ENCODE peak calls at places on chromosome 22, in five cellular contexts. One of them, this sample, is unnamed.

GRCh38 chr22:39343259-39344045 is 6.3 kb upstream of the SYNGR1 start:
- DNase-seq in endothelial cell of umbilical vein: peak
- DNase-seq in A549: peak
- DNase-seq in SK-N-SH: peak
- DNase-seq in WTC11: peak
- DNase-seq in this sample: peak

GRCh38 chr22:36541831-36542391 is 12.9 kb upstream of the EIF3D start:
- DNase-seq in SK-N-SH: no peak
- DNase-seq in WTC11: no peak
- DNase-seq in A549: peak
- DNase-seq in endothelial cell of umbilical vein: peak
- DNase-seq in this sample: no peak

GRCh38 chr22:38203090-38203810 is 1.5 kb downstream of the MAFF start:
- DNase-seq in endothelial cell of umbilical vein: peak
- DNase-seq in SK-N-SH: peak
- DNase-seq in WTC11: peak
- DNase-seq in A549: no peak
- DNase-seq in this sample: no peak

GRCh38 chr22:42371112-42371900 is 60.9 kb downstream of the NFAM1 start:
- DNase-seq in A549: no peak
- DNase-seq in WTC11: no peak
- DNase-seq in SK-N-SH: no peak
- DNase-seq in endothelial cell of umbilical vein: no peak
- DNase-seq in this sample: no peak

GRCh38 chr22:42294034-42294985 is 23.9 kb upstream of the TCF20 start:
- DNase-seq in WTC11: peak
- DNase-seq in endothelial cell of umbilical vein: peak
- DNase-seq in SK-N-SH: no peak
- DNase-seq in A549: no peak
- DNase-seq in this sample: peak

GRCh38 chr22:21074092-21074715 is 28.5 kb downstream of the LRRC74B start:
- DNase-seq in SK-N-SH: no peak
- DNase-seq in A549: peak
- DNase-seq in endothelial cell of umbilical vein: no peak
- DNase-seq in WTC11: no peak
- DNase-seq in this sample: no peak

GRCh38 chr22:37162221-37163095 is 12.7 kb upstream of the IL2RB start:
- DNase-seq in endothelial cell of umbilical vein: no peak
- DNase-seq in SK-N-SH: no peak
- DNase-seq in A549: no peak
- DNase-seq in WTC11: no peak
- DNase-seq in this sample: no peak

GRCh38 chr22:39219071-39220050 is 25.4 kb downstream of the PDGFB start:
- DNase-seq in A549: no peak
- DNase-seq in endothelial cell of umbilical vein: no peak
- DNase-seq in WTC11: no peak
- DNase-seq in SK-N-SH: no peak
- DNase-seq in this sample: peak

GRCh38 chr22:35837328-35837727 is 119.7 kb downstream of the APOL5 start:
- DNase-seq in A549: no peak
- DNase-seq in endothelial cell of umbilical vein: peak
- DNase-seq in SK-N-SH: no peak
- DNase-seq in WTC11: no peak
- DNase-seq in this sample: no peak

GRCh38 chr22:20579273-20580120 is 72.1 kb downstream of the MED15 start:
- DNase-seq in WTC11: no peak
- DNase-seq in A549: no peak
- DNase-seq in SK-N-SH: no peak
- DNase-seq in endothelial cell of umbilical vein: no peak
- DNase-seq in this sample: no peak

GRCh38 chr22:17792289-17792688 is 18.0 kb upstream of the BID start:
- DNase-seq in WTC11: peak
- DNase-seq in endothelial cell of umbilical vein: no peak
- DNase-seq in A549: no peak
- DNase-seq in SK-N-SH: no peak
- DNase-seq in this sample: peak

GRCh38 chr22:43832393-43833265 is 20.5 kb upstream of the EFCAB6 start:
- DNase-seq in endothelial cell of umbilical vein: no peak
- DNase-seq in WTC11: no peak
- DNase-seq in SK-N-SH: no peak
- DNase-seq in A549: no peak
- DNase-seq in this sample: no peak

GRCh38 chr22:17754233-17754925 is 19.9 kb downstream of the BID start:
- DNase-seq in A549: no peak
- DNase-seq in SK-N-SH: no peak
- DNase-seq in WTC11: peak
- DNase-seq in endothelial cell of umbilical vein: no peak
- DNase-seq in this sample: no peak

GRCh38 chr22:41563051-41563711 is 2.4 kb downstream of the CSDC2 start:
- DNase-seq in WTC11: no peak
- DNase-seq in endothelial cell of umbilical vein: peak
- DNase-seq in A549: peak
- DNase-seq in SK-N-SH: no peak
- DNase-seq in this sample: no peak

GRCh38 chr22:38674888-38675287 is 6.9 kb upstream of the TOMM22 start:
- DNase-seq in WTC11: no peak
- DNase-seq in SK-N-SH: no peak
- DNase-seq in A549: no peak
- DNase-seq in endothelial cell of umbilical vein: no peak
- DNase-seq in this sample: no peak

GRCh38 chr22:37137131-37137530 is 12.6 kb downstream of the IL2RB start:
- DNase-seq in WTC11: no peak
- DNase-seq in A549: no peak
- DNase-seq in SK-N-SH: no peak
- DNase-seq in endothelial cell of umbilical vein: no peak
- DNase-seq in this sample: no peak

GRCh38 chr22:19896665-19897355 is 42.1 kb upstream of the GNB1L start:
- DNase-seq in endothelial cell of umbilical vein: no peak
- DNase-seq in WTC11: no peak
- DNase-seq in A549: no peak
- DNase-seq in SK-N-SH: peak
- DNase-seq in this sample: no peak

GRCh38 chr22:44351685-44352377 is 39.1 kb upstream of the SHISAL1 start:
- DNase-seq in endothelial cell of umbilical vein: peak
- DNase-seq in WTC11: no peak
- DNase-seq in A549: peak
- DNase-seq in SK-N-SH: peak
- DNase-seq in this sample: peak

GRCh38 chr22:38079804-38080203 is 4.2 kb downstream of the SLC16A8 start:
- DNase-seq in A549: no peak
- DNase-seq in SK-N-SH: no peak
- DNase-seq in endothelial cell of umbilical vein: no peak
- DNase-seq in WTC11: no peak
- DNase-seq in this sample: no peak

GRCh38 chr22:38202437-38203089 is 769 bp downstream of the MAFF start:
- DNase-seq in SK-N-SH: peak
- DNase-seq in endothelial cell of umbilical vein: peak
- DNase-seq in WTC11: peak
- DNase-seq in A549: no peak
- DNase-seq in this sample: peak

GRCh38 chr22:19770349-19771220 is 10.0 kb downstream of the TBX1 start:
- DNase-seq in SK-N-SH: no peak
- DNase-seq in endothelial cell of umbilical vein: no peak
- DNase-seq in WTC11: peak
- DNase-seq in A549: no peak
- DNase-seq in this sample: no peak

GRCh38 chr22:27726726-27727449 is 74.7 kb downstream of the MN1 start:
- DNase-seq in endothelial cell of umbilical vein: peak
- DNase-seq in SK-N-SH: no peak
- DNase-seq in A549: peak
- DNase-seq in WTC11: no peak
- DNase-seq in this sample: no peak

GRCh38 chr22:42282252-42282942 is 11.9 kb upstream of the TCF20 start:
- DNase-seq in endothelial cell of umbilical vein: no peak
- DNase-seq in WTC11: no peak
- DNase-seq in SK-N-SH: no peak
- DNase-seq in A549: no peak
- DNase-seq in this sample: no peak

GRCh38 chr22:49349181-49349835 is 478.4 kb downstream of the BRD1 start:
- DNase-seq in WTC11: peak
- DNase-seq in endothelial cell of umbilical vein: no peak
- DNase-seq in A549: no peak
- DNase-seq in SK-N-SH: no peak
- DNase-seq in this sample: no peak

GRCh38 chr22:49349841-49350381 is 477.8 kb downstream of the BRD1 start:
- DNase-seq in A549: no peak
- DNase-seq in endothelial cell of umbilical vein: no peak
- DNase-seq in WTC11: peak
- DNase-seq in SK-N-SH: no peak
- DNase-seq in this sample: no peak

GRCh38 chr22:49348631-49349030 is 479.0 kb downstream of the BRD1 start:
- DNase-seq in WTC11: peak
- DNase-seq in SK-N-SH: no peak
- DNase-seq in endothelial cell of umbilical vein: no peak
- DNase-seq in A549: no peak
- DNase-seq in this sample: no peak

GRCh38 chr22:49345896-49346295 is 481.8 kb downstream of the BRD1 start:
- DNase-seq in A549: no peak
- DNase-seq in SK-N-SH: no peak
- DNase-seq in endothelial cell of umbilical vein: no peak
- DNase-seq in WTC11: peak
- DNase-seq in this sample: no peak

GRCh38 chr22:49347376-49347775 is 480.3 kb downstream of the BRD1 start:
- DNase-seq in WTC11: peak
- DNase-seq in SK-N-SH: no peak
- DNase-seq in endothelial cell of umbilical vein: no peak
- DNase-seq in A549: no peak
- DNase-seq in this sample: no peak
- TF ChIP-seq MAX in WTC11: no peak
- TF ChIP-seq MAX in SK-N-SH: no peak
- TF ChIP-seq MAX in endothelial cell of umbilical vein: no peak
- TF ChIP-seq MAX in A549: no peak
- TF ChIP-seq MAX in this sample: no peak

GRCh38 chr22:30903876-30904460 is 64.6 kb downstream of the MORC2 start:
- DNase-seq in WTC11: no peak
- DNase-seq in SK-N-SH: no peak
- DNase-seq in A549: no peak
- DNase-seq in endothelial cell of umbilical vein: no peak
- DNase-seq in this sample: no peak
- TF ChIP-seq MAX in WTC11: no peak
- TF ChIP-seq MAX in SK-N-SH: no peak
- TF ChIP-seq MAX in A549: no peak
- TF ChIP-seq MAX in endothelial cell of umbilical vein: no peak
- TF ChIP-seq MAX in this sample: no peak

GRCh38 chr22:24185001-24185500 is 3.8 kb downstream of the SUSD2 start:
- DNase-seq in A549: no peak
- DNase-seq in endothelial cell of umbilical vein: no peak
- DNase-seq in WTC11: no peak
- DNase-seq in SK-N-SH: peak
- DNase-seq in this sample: no peak

GRCh38 chr22:24186892-24187670 is 5.8 kb downstream of the SUSD2 start:
- DNase-seq in WTC11: no peak
- DNase-seq in SK-N-SH: peak
- DNase-seq in endothelial cell of umbilical vein: no peak
- DNase-seq in A549: no peak
- DNase-seq in this sample: no peak

GRCh38 chr22:24187731-24188644 is 6.7 kb downstream of the SUSD2 start:
- DNase-seq in WTC11: no peak
- DNase-seq in A549: no peak
- DNase-seq in endothelial cell of umbilical vein: no peak
- DNase-seq in SK-N-SH: peak
- DNase-seq in this sample: no peak

GRCh38 chr22:24185501-24186351 is 4.4 kb downstream of the SUSD2 start:
- DNase-seq in endothelial cell of umbilical vein: no peak
- DNase-seq in WTC11: no peak
- DNase-seq in A549: no peak
- DNase-seq in SK-N-SH: peak
- DNase-seq in this sample: no peak

GRCh38 chr22:24186352-24186740 is 5.1 kb downstream of the SUSD2 start:
- DNase-seq in endothelial cell of umbilical vein: no peak
- DNase-seq in WTC11: no peak
- DNase-seq in SK-N-SH: peak
- DNase-seq in A549: no peak
- DNase-seq in this sample: no peak
- TF ChIP-seq MAX in endothelial cell of umbilical vein: no peak
- TF ChIP-seq MAX in WTC11: no peak
- TF ChIP-seq MAX in SK-N-SH: no peak
- TF ChIP-seq MAX in A549: no peak
- TF ChIP-seq MAX in this sample: no peak

GRCh38 chr22:30884211-30885000 is 84.2 kb downstream of the MORC2 start:
- DNase-seq in endothelial cell of umbilical vein: no peak
- DNase-seq in SK-N-SH: no peak
- DNase-seq in WTC11: no peak
- DNase-seq in A549: no peak
- DNase-seq in this sample: no peak
- TF ChIP-seq MAX in endothelial cell of umbilical vein: no peak
- TF ChIP-seq MAX in SK-N-SH: no peak
- TF ChIP-seq MAX in WTC11: no peak
- TF ChIP-seq MAX in A549: no peak
- TF ChIP-seq MAX in this sample: no peak

DNA sequence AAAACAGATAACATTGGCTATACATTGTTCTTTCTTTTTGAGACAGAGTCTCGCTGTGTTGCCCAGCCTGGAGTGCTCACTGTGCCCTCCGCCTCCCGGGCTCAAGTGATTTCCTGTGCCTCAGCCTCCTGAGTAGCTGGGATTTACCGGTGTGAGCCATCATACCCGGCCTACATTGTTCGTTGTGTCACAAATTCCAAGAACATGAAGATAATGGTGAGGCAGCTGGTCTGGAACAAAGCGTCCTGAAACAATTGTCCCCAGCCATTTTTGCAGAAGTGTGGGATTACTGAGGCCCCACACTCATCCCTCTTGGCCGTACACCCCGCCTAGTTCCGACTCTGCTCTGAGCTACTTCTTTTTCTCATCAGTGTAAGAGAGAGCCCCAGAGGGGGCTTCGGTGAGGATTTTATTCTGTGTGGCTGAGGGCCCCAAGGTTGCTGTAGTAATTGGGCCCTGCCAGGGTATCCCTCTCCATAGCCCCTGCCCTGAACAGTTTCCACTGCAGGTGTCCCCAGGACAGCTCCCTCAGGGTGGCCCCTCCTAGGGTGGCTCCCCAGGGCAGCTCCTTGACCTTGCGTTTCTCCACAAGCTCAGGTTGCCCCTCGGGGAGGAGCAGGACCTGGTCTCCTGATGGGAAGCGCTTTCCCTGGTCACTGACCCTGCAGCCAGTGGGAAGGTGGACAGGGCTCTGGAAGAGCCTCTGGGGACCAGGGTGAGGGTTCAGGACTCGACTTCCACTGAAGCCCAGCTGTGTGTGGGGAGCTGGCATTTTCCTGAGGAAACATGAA is 13.1 kb upstream of the ARSA start:
- DNase-seq in endothelial cell of umbilical vein: no peak
- DNase-seq in WTC11: no peak
- DNase-seq in SK-N-SH: no peak
- DNase-seq in A549: no peak
- DNase-seq in this sample: no peak
- TF ChIP-seq MAX in endothelial cell of umbilical vein: no peak
- TF ChIP-seq MAX in WTC11: no peak
- TF ChIP-seq MAX in SK-N-SH: no peak
- TF ChIP-seq MAX in A549: no peak
- TF ChIP-seq MAX in this sample: no peak

GRCh38 chr22:45602824-45603301 is 68.8 kb upstream of the ATXN10 start:
- DNase-seq in endothelial cell of umbilical vein: no peak
- DNase-seq in A549: no peak
- DNase-seq in WTC11: peak
- DNase-seq in SK-N-SH: peak
- DNase-seq in this sample: peak
- TF ChIP-seq MAX in endothelial cell of umbilical vein: no peak
- TF ChIP-seq MAX in A549: peak
- TF ChIP-seq MAX in WTC11: no peak
- TF ChIP-seq MAX in SK-N-SH: no peak
- TF ChIP-seq MAX in this sample: no peak

GRCh38 chr22:48244388-48245118 is 1482.1 kb downstream of the TBC1D22A start:
- DNase-seq in WTC11: no peak
- DNase-seq in A549: no peak
- DNase-seq in SK-N-SH: no peak
- DNase-seq in endothelial cell of umbilical vein: no peak
- DNase-seq in this sample: peak
- TF ChIP-seq MAX in WTC11: no peak
- TF ChIP-seq MAX in A549: no peak
- TF ChIP-seq MAX in SK-N-SH: no peak
- TF ChIP-seq MAX in endothelial cell of umbilical vein: no peak
- TF ChIP-seq MAX in this sample: no peak

This sample was measured in H1.